ENCODE peak calls at places on chromosomes 16 and 17, in five cellular contexts. B, U, P, V and S are unnamed samples.

GRCh38 chr16:56257666-56258359 is 66.5 kb downstream of the GNAO1 start:
- DNase-seq in V (peak; percentile 67), P (no peak), B (no peak), U (peak; percentile 63), S (no peak)

GRCh38 chr16:86874141-86874540 is 295.8 kb downstream of the FOXL1 start:
- DNase-seq in B (no peak), U (no peak), V (peak; percentile 62), P (no peak), S (peak; percentile 20)

GRCh38 chr16:89815639-89816348 is 653 bp downstream of the FANCA start:
- DNase-seq in P (no peak), B (no peak), V (peak; percentile 74), U (no peak), S (no peak)

GRCh38 chr17:50967795-50968194 is 101.6 kb upstream of the TOB1 start:
- DNase-seq in P (peak; percentile 32), V (no peak), B (no peak), U (no peak), S (no peak)

GRCh38 chr17:40539711-40540411 is 25.4 kb downstream of the CCR7 start:
- DNase-seq in B (no peak), V (no peak), P (no peak), U (peak; percentile 59), S (no peak)

GRCh38 chr17:66779186-66779585 is 55.7 kb upstream of the CACNG5 start:
- DNase-seq in B (no peak), U (no peak), V (no peak), P (no peak), S (no peak)

GRCh38 chr17:16104189-16104588 is 104.6 kb downstream of the TTC19 start:
- DNase-seq in V (no peak), B (no peak), P (no peak), U (no peak), S (no peak)

GRCh38 chr17:64005734-64006167 is 7.6 kb downstream of the PRR29 start:
- DNase-seq in B (no peak), U (no peak), P (no peak), V (peak; percentile 76), S (no peak)

GRCh38 chr17:28008526-28008925 is 34.0 kb upstream of the NLK start:
- DNase-seq in B (no peak), U (peak; percentile 36), P (peak; percentile 69), V (no peak), S (peak; percentile 60)

GRCh38 chr16:83705856-83706255 is 101.9 kb upstream of the HSBP1 start:
- DNase-seq in P (no peak), V (no peak), U (no peak), B (no peak), S (no peak)

GRCh38 chr16:49799172-49799571 is 56.7 kb downstream of the ZNF423 start:
- DNase-seq in P (peak; percentile 26), U (no peak), B (no peak), V (no peak), S (no peak)

GRCh38 chr16:57555831-57556230 is 13.4 kb downstream of the ADGRG5 start:
- DNase-seq in B (no peak), P (no peak), U (no peak), V (no peak), S (no peak)

GRCh38 chr17:72580321-72581127 is 459.7 kb downstream of the SOX9 start:
- DNase-seq in B (no peak), P (no peak), U (no peak), V (no peak), S (peak; percentile 90)

GRCh38 chr17:81150379-81151038 is 14.8 kb upstream of the PVALEF start:
- DNase-seq in P (no peak), U (peak; percentile 51), V (no peak), B (no peak), S (no peak)

GRCh38 chr17:3724373-3725077 is 822 bp downstream of the HASPIN start:
- DNase-seq in V (no peak), U (no peak), B (no peak), P (no peak), S (peak; percentile 13)

GRCh38 chr17:65193305-65194293 is 56.4 kb downstream of the RGS9 start:
- DNase-seq in U (no peak), B (no peak), P (no peak), V (no peak), S (peak; percentile 5)

GRCh38 chr17:82008258-82008940 is 14.3 kb downstream of the CENPX start:
- DNase-seq in U (no peak), B (no peak), P (no peak), V (peak; percentile 79), S (no peak)

GRCh38 chr16:31089199-31089598 is 456 bp upstream of the PRSS53 start:
- DNase-seq in B (no peak), P (no peak), V (no peak), U (no peak), S (no peak)

DNA sequence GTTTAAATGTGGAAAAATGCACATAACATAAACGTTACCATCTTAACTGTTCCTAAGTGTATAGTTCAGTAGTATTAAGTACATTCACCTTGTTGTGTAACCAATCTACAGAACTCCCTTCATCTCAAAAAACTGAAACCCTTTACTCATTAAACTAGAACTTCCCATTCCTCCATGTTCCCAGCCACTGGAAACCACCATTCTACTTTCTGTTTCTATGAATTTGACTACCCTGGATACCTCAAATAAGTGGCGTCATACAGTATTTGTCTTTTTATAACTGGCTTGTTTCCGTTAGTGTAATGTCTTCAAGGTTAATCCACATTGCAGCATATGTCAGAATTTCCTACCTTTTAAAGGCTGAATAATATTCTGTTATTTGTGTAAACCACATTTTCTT is 38.2 kb downstream of the NF1 start:
- DNase-seq in V (no peak), B (no peak), U (no peak), P (no peak), S (no peak)
- H3K4me3 ChIP-seq in V (no peak overlapping the region), B (no peak overlapping the region), U (no peak overlapping the region), P (no peak overlapping the region), S (no peak overlapping the region)

GRCh38 chr17:57438031-57438731 is 181.9 kb downstream of the MSI2 start:
- DNase-seq in B (no peak), P (no peak), V (peak; percentile 78), U (no peak), S (no peak)
- H3K4me3 ChIP-seq in B (no peak overlapping the region), P (no peak overlapping the region), V (no peak overlapping the region), U (no peak overlapping the region), S (no peak overlapping the region)

GRCh38 chr16:12119037-12119436 is 142.5 kb downstream of the SNX29 start:
- DNase-seq in P (no peak), B (no peak), V (no peak), U (no peak), S (no peak)
- H3K4me3 ChIP-seq in P (no peak overlapping the region), B (no peak overlapping the region), V (no peak overlapping the region), U (no peak overlapping the region), S (no peak overlapping the region)

GRCh38 chr17:20916383-20916782 is 126.4 kb downstream of the USP22 start:
- DNase-seq in U (no peak), V (no peak), P (no peak), B (no peak), S (peak; percentile 72)
- H3K4me3 ChIP-seq in U (peak overlapping the region; percentile 1), V (no peak overlapping the region), P (no peak overlapping the region), B (peak overlapping the region; percentile 41), S (peak overlapping the region; percentile 33)

GRCh38 chr17:68379692-68380677 is 77.3 kb downstream of the WIPI1 start:
- DNase-seq in U (no peak), B (no peak), V (no peak), P (no peak), S (no peak)

GRCh38 chr17:68383120-68383442 is 74.2 kb downstream of the WIPI1 start:
- DNase-seq in V (no peak), B (no peak), P (no peak), U (no peak), S (no peak)

GRCh38 chr17:68379150-68379510 is 78.2 kb downstream of the WIPI1 start:
- DNase-seq in V (no peak), P (no peak), U (no peak), B (no peak), S (no peak)

GRCh38 chr17:68382582-68383085 is 74.7 kb downstream of the WIPI1 start:
- DNase-seq in V (no peak), B (no peak), U (no peak), P (no peak), S (no peak)

DNA sequence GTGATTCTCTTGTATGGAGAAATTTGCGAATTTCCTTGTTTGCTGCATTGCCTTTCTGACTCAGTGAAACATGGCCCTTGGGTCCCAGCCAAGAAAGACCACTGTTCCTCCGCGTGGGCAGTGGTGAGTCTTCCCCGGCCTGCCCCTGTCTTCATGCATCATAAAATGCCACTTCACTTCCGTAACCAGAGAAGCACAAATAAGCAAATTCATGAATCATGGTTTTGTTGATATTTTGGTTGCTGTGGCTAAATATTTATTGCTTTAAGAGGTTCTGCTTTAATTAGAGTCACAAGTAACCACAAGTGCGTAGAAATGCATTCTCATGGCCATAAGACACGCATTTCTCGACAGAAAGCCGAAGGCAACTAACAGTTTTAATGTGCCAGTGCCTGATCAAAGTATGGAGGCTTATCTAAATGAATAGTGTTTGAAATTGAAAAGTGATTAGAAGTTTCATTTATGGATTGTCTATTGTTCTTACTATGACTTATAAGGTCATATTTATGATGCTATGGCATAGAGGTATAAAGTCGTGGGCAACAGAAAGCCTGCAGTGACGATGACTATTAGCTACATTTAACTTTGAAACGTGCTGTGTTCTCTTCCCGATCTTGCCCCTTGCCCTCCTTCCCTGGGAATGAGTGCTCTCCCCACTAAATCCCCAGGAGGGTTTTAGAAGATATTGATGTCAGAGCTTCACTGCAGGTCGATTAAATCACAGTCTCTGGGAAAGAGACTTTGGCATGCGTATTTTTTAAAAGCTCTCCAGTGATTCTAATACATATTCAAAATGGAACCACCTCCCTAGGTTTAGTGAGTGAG is 76.0 kb downstream of the WIPI1 start:
- DNase-seq in P (peak; percentile 86), V (no peak), B (no peak), U (no peak), S (peak; percentile 57)
- H3K4me3 ChIP-seq in P (no peak overlapping the region), V (no peak overlapping the region), B (no peak overlapping the region), U (no peak overlapping the region), S (no peak overlapping the region)

GRCh38 chr16:728131-728889 is 1.4 kb downstream of the HAGHL start:
- DNase-seq in B (no peak), U (peak; percentile 61), P (peak; percentile 83), V (peak; percentile 96), S (peak; percentile 82)
- H3K4me3 ChIP-seq in B (peak overlapping the region; percentile 72), U (peak overlapping the region; percentile 50), P (peak overlapping the region; percentile 62), V (peak overlapping the region; percentile 29), S (no peak overlapping the region)

DNA sequence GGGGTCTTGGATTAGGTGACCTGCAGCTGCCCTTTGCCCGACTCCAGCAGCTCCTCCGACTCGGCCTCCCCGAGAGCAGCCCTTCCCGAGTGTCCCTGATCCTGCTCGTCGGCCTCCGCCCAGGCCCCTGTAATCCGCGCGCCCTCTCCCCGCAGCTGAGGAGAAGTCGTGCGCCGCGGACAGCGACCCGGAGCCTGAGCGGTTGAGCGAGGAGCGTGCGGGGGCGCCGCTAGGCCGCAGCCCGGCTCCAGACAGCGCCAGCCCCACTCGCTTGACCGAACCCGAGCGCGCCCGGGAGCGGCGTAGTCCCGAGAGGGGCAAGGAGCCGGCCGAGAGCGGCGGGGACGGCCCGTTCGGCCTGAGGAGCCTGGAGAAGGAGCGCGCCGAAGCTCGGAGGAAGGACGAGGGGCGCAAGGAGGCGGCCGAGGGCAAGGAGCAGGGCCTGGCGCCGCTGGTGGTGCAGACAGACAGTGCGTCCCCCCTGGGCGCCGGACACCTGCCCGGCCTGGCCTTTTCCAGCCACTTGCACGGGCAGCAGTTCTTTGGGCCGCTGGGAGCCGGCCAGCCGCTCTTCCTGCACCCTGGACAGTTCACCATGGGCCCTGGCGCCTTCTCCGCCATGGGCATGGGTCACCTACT is 5.5 kb downstream of the TBX2 start:
- DNase-seq in B (peak; percentile 72), V (peak; percentile 31), P (no peak), U (peak; percentile 26), S (no peak)
- H3K4me3 ChIP-seq in B (peak overlapping the region; percentile 84), V (no peak overlapping the region), P (no peak overlapping the region), U (peak overlapping the region; percentile 63), S (no peak overlapping the region)

GRCh38 chr16:85169333-85170065 is 57.2 kb upstream of the CIBAR2 start:
- DNase-seq in P (no peak), B (no peak), V (peak; percentile 70), U (peak; percentile 42), S (peak; percentile 27)
- H3K4me3 ChIP-seq in P (peak overlapping the region; percentile 28), B (peak overlapping the region; percentile 84), V (peak overlapping the region; percentile 49), U (peak overlapping the region; percentile 53), S (peak overlapping the region; percentile 48)